ENCODE peak calls at places on chromosomes 2 and 18, in seven cellular contexts. H is A549, R is H1, M is HCT116, S is K562, X is IMR-90, U is heart left ventricle. L is an unnamed sample.

GRCh38 chr18:9017900-9018217 is 84.6 kb upstream of the NDUFV2 start:
- DNase-seq in X (peak; percentile 81), H (no peak), U (no peak), S (no peak), R (no peak), M (no peak), L (peak; percentile 3)

GRCh38 chr2:162063281-162063680 is 10.7 kb downstream of the DPP4 start:
- DNase-seq in U (no peak), S (no peak), M (no peak), H (no peak), R (no peak), X (no peak), L (no peak)

GRCh38 chr2:9741110-9741509 is 102.2 kb upstream of the TAF1B start:
- DNase-seq in H (no peak), X (no peak), U (no peak), S (no peak), M (no peak), R (no peak), L (no peak)

GRCh38 chr2:169853041-169853668 is 25.9 kb downstream of the UBR3 start:
- DNase-seq in X (no peak), R (no peak), U (no peak), H (no peak), S (no peak), M (no peak), L (no peak)

GRCh38 chr2:31088516-31089195 is 49.6 kb downstream of the GALNT14 start:
- DNase-seq in H (no peak), U (no peak), M (no peak), R (no peak), X (no peak), S (no peak), L (no peak)

GRCh38 chr2:19786408-19787058 is 115.2 kb downstream of the TTC32 start:
- DNase-seq in R (no peak), M (no peak), S (peak; percentile 83), U (no peak), X (peak; percentile 86), H (peak; percentile 83), L (no peak)

GRCh38 chr2:34261701-34262100 is 662.6 kb upstream of the FAM98A start:
- DNase-seq in S (no peak), H (no peak), U (no peak), X (no peak), M (no peak), R (no peak), L (no peak)

GRCh38 chr2:31886700-31887099 is 124.1 kb downstream of the MEMO1 start:
- DNase-seq in M (peak; percentile 22), U (no peak), S (peak; percentile 44), X (no peak), R (peak; percentile 33), H (peak; percentile 52), L (no peak)

GRCh38 chr2:9099341-9099751 is 95.9 kb upstream of the MBOAT2 start:
- DNase-seq in U (no peak), S (no peak), H (peak; percentile 31), X (peak; percentile 80), M (no peak), R (no peak), L (no peak)

GRCh38 chr2:8500124-8501054 is 181.5 kb upstream of the ID2 start:
- DNase-seq in X (peak; percentile 33), M (no peak), U (no peak), S (no peak), R (no peak), H (peak; percentile 45), L (peak; percentile 57)

GRCh38 chr18:51537487-51537886 is 340.0 kb upstream of the MEX3C start:
- DNase-seq in S (peak; percentile 1), H (peak; percentile 40), R (peak; percentile 27), M (no peak), U (peak; percentile 46), X (no peak), L (peak; percentile 79)

GRCh38 chr2:69309336-69310048 is 77.5 kb downstream of the GFPT1 start:
- DNase-seq in M (no peak), H (peak; percentile 61), U (peak; percentile 73), S (no peak), R (no peak), X (peak; percentile 64), L (peak; percentile 63)

GRCh38 chr2:61793389-61793836 is 60.4 kb downstream of the FAM161A start:
- DNase-seq in H (peak; percentile 85), U (peak; percentile 54), M (peak; percentile 68), S (peak; percentile 81), X (peak; percentile 54), R (peak; percentile 62), L (peak; percentile 72)

GRCh38 chr18:78293940-78294401 is 685.6 kb upstream of the SALL3 start:
- DNase-seq in R (no peak), U (peak; percentile 26), M (no peak), S (no peak), H (no peak), X (no peak), L (no peak)

GRCh38 chr2:61543062-61543461 is 4.9 kb upstream of the XPO1 start:
- DNase-seq in U (no peak), R (no peak), H (no peak), X (no peak), M (no peak), S (no peak), L (no peak)

GRCh38 chr2:10335046-10335840 is 32.5 kb downstream of the HPCAL1 start:
- DNase-seq in X (no peak), U (no peak), M (no peak), S (no peak), H (no peak), R (no peak), L (no peak)

GRCh38 chr2:239145106-239145505 is 255.7 kb downstream of the HDAC4 start:
- DNase-seq in U (no peak), X (no peak), H (no peak), R (no peak), M (no peak), S (no peak), L (no peak)

GRCh38 chr18:79030680-79031079 is 38.5 kb upstream of the ATP9B start:
- DNase-seq in M (no peak), X (no peak), R (no peak), U (no peak), H (no peak), S (no peak), L (no peak)

GRCh38 chr18:62634991-62635630 is 80.2 kb upstream of the PHLPP1 start:
- DNase-seq in M (no peak), H (no peak), S (no peak), X (no peak), R (no peak), U (no peak), L (no peak)

DNA sequence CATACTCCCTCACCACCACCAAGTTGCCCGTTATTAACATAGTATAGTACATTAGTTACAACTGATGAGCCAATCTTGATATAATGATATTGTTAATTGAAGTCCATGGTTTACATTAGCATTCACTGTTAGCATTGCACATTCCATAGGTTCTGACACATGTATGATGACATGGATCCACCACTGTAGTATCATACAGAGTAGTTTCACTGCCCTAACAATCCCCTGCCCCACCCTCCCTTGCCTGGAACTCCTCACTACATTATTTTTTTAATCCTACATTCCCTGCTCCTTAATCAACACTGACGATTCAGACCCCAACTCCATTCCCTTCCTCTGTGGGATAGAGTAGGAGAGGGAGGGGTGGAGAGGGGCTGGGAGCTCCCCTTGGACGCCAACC is 20.2 kb upstream of the ST3GAL5 start:
- DNase-seq in M (no peak), H (no peak), R (no peak), U (no peak), S (no peak), X (no peak), L (no peak)
- H3K4me3 ChIP-seq in M (no peak overlapping the region), H (no peak overlapping the region), R (no peak overlapping the region), U (no peak overlapping the region), S (no peak overlapping the region), X (no peak overlapping the region), L (no peak overlapping the region)

GRCh38 chr2:33214436-33214835 is 262.0 kb upstream of the RASGRP3 start:
- DNase-seq in H (peak; percentile 51), R (no peak), X (peak; percentile 87), S (no peak), M (no peak), U (no peak), L (no peak)

GRCh38 chr2:33214857-33215256 is 261.6 kb upstream of the RASGRP3 start:
- DNase-seq in M (no peak), X (no peak), S (no peak), U (no peak), H (no peak), R (no peak), L (no peak)

GRCh38 chr2:33212151-33212550 is 264.3 kb upstream of the RASGRP3 start:
- DNase-seq in M (no peak), H (peak; percentile 88), X (peak; percentile 98), R (no peak), U (no peak), S (peak; percentile 64), L (no peak)

GRCh38 chr2:33213244-33213643 is 263.2 kb upstream of the RASGRP3 start:
- DNase-seq in H (no peak), S (no peak), R (no peak), X (peak; percentile 50), U (no peak), M (no peak), L (no peak)

DNA sequence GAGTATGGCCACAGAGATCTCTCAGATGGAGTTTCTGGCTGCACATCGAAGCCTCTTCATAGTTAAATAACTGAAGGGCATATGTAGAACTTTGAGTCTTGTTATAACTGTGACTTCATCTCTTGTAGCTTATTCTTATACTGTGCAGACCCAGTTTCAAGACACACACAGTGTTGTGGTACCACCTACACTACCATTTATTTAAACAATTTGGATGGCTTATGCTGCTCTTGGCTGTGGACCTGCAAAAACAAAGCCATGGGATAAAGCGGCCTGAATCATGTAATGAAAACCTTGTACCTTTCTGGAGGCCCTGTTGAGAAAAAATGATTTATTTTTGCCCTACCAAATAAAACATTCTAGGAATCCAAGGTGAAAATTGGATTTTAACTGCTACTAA is 262.8 kb upstream of the RASGRP3 start:
- DNase-seq in R (no peak), U (no peak), H (no peak), X (peak; percentile 56), M (no peak), S (no peak), L (no peak)
- H3K4me1 ChIP-seq in R (peaks cover 2% of the 10 kb centered on the region), U (peaks cover 72% of the 10 kb centered on the region), H (peaks cover 72% of the 10 kb centered on the region), X (peaks cover 38% of the 10 kb centered on the region), M (no peaks in the 10 kb centered on the region), S (peaks cover 28% of the 10 kb centered on the region), L (peaks cover 12% of the 10 kb centered on the region)

GRCh38 chr2:233061007-233061590 is 957 bp downstream of the INPP5D start:
- DNase-seq in S (no peak), R (no peak), M (no peak), H (no peak), X (no peak), U (no peak), L (no peak)

GRCh38 chr2:233058717-233059546 is 1.2 kb upstream of the INPP5D start:
- DNase-seq in S (no peak), R (no peak), X (no peak), U (no peak), H (no peak), M (no peak), L (no peak)

GRCh38 chr2:233060500-233061006 is 411 bp downstream of the INPP5D start:
- DNase-seq in H (no peak), M (no peak), R (no peak), S (no peak), U (no peak), X (no peak), L (peak; percentile 33)

GRCh38 chr2:233059547-233059796 is 670 bp upstream of the INPP5D start:
- DNase-seq in U (no peak), S (no peak), X (no peak), M (no peak), H (no peak), R (no peak), L (no peak)

GRCh38 chr2:233059797-233060499 is at the start of gene INPP5D:
- DNase-seq in H (no peak), R (no peak), S (peak; percentile 26), X (no peak), M (no peak), U (peak; percentile 54), L (peak; percentile 64)
- TF ChIP-seq POLR2A in H (no peak), R (no peak), S (no peak), X (no peak), M (no peak), U (peak; percentile 50), L (peak; percentile 40)

GRCh38 chr18:36185901-36186460 is 1.3 kb upstream of the MOCOS start:
- DNase-seq in U (no peak), R (no peak), S (no peak), M (no peak), X (no peak), H (no peak), L (no peak)
- H3K4me3 ChIP-seq in U (peak overlapping the region; percentile 75), R (no peak overlapping the region), S (no peak overlapping the region), M (no peak overlapping the region), X (peak overlapping the region; percentile 91), H (no peak overlapping the region), L (no peak overlapping the region)